ENCODE peak calls at places on chromosomes 12 and 14, in five cellular contexts. J, Y, O, M and R are unnamed samples.

GRCh38 chr14:58131386-58131785 is 20.6 kb downstream of the ARMH4 start:
- DNase-seq in J (no peak), Y (peak), O (peak), M (no peak), R (peak)

GRCh38 chr12:55696141-55696540 is 11.6 kb downstream of the ITGA7 start:
- DNase-seq in J (no peak), Y (no peak), O (no peak), M (no peak), R (no peak)

GRCh38 chr12:88375960-88376305 is 204.3 kb downstream of the KITLG start:
- DNase-seq in J (no peak), Y (no peak), O (no peak), M (no peak), R (no peak)

GRCh38 chr14:54902521-54903420 is at the start of gene GCH1:
- DNase-seq in J (no peak), Y (peak), O (peak), M (peak), R (peak)

GRCh38 chr14:104423715-104424405 is 155.7 kb upstream of the C14orf180 start:
- DNase-seq in J (no peak), Y (no peak), O (no peak), M (no peak), R (no peak)

GRCh38 chr14:60655898-60656754 is 6.8 kb upstream of the SIX1 start:
- DNase-seq in J (no peak), Y (no peak), O (no peak), M (no peak), R (no peak)

GRCh38 chr12:116547955-116548471 is 11.2 kb upstream of the MAP1LC3B2 start:
- DNase-seq in J (peak), Y (no peak), O (no peak), M (peak), R (no peak)

GRCh38 chr12:28253175-28253641 is 63.0 kb downstream of the CCDC91 start:
- DNase-seq in J (peak), Y (peak), O (no peak), M (no peak), R (no peak)

GRCh38 chr12:64173456-64173855 is 48.6 kb downstream of the KICS2 start:
- DNase-seq in J (no peak), Y (no peak), O (no peak), M (no peak), R (no peak)

GRCh38 chr12:106074706-106075392 is 63.9 kb downstream of the NUAK1 start:
- DNase-seq in J (no peak), Y (peak), O (no peak), M (no peak), R (no peak)

GRCh38 chr14:64717870-64718269 is 13.6 kb downstream of the PLEKHG3 start:
- DNase-seq in J (no peak), Y (peak), O (no peak), M (no peak), R (no peak)

GRCh38 chr12:98828802-98829600 is 183.9 kb downstream of the APAF1 start:
- DNase-seq in J (no peak), Y (no peak), O (no peak), M (no peak), R (no peak)

GRCh38 chr12:62605972-62606371 is 139.3 kb downstream of the MON2 start:
- DNase-seq in J (no peak), Y (no peak), O (no peak), M (no peak), R (no peak)

GRCh38 chr12:27771470-27772327 is 8.3 kb upstream of the KLHL42 start:
- DNase-seq in J (no peak), Y (no peak), O (no peak), M (no peak), R (no peak)

GRCh38 chr12:26369588-26369987 is 174.2 kb downstream of the SSPN start:
- DNase-seq in J (no peak), Y (peak), O (no peak), M (no peak), R (peak)

GRCh38 chr14:102171173-102172020 is 31.7 kb downstream of the WDR20 start:
- DNase-seq in J (no peak), Y (peak), O (no peak), M (no peak), R (peak)

GRCh38 chr14:106883218-106883692 is 1356.9 kb downstream of the TMEM121 start:
- DNase-seq in J (no peak), Y (no peak), O (no peak), M (peak), R (peak)

GRCh38 chr14:51744372-51745150 is 92.9 kb downstream of the FRMD6 start:
- DNase-seq in J (no peak), Y (no peak), O (no peak), M (no peak), R (no peak)